ENCODE peak calls at places on chromosomes 4 and X, in four cellular contexts. P, Z, F and O are unnamed samples.
A peak's percentile ranks its signal among the peaks of the same experiment; 100 is the strongest.

GRCh38 chrX:17081535-17081934 is 135.1 kb downstream of the REPS2 start:
- DNase-seq in P (no peak), Z (no peak), F (no peak), O (no peak)

GRCh38 chr4:133150643-133151300 is 1.7 kb downstream of the PCDH10 start:
- DNase-seq in P (no peak), Z (no peak), F (peak; percentile 18), O (peak; percentile 75)

GRCh38 chr4:112726041-112726440 is 89.1 kb downstream of the LARP7 start:
- DNase-seq in P (no peak), Z (no peak), F (no peak), O (no peak)

GRCh38 chr4:77927991-77928925 is 65.6 kb downstream of the MRPL1 start:
- DNase-seq in P (peak; percentile 61), Z (no peak), F (peak; percentile 32), O (no peak)

GRCh38 chr4:101158136-101158485 is 189.2 kb downstream of the PPP3CA start:
- DNase-seq in P (peak; percentile 64), Z (no peak), F (no peak), O (no peak)

GRCh38 chr4:188975271-188975670 is 836.0 kb downstream of the TRIML1 start:
- DNase-seq in P (no peak), Z (no peak), F (no peak), O (no peak)

GRCh38 chr4:108834167-108834566 is 71.3 kb upstream of the ETNPPL start:
- DNase-seq in P (peak; percentile 92), Z (no peak), F (no peak), O (no peak)

GRCh38 chr4:63937961-63938360 is 471.3 kb downstream of the TECRL start:
- DNase-seq in P (no peak), Z (no peak), F (no peak), O (no peak)

GRCh38 chr4:112251044-112251632 is 19.6 kb downstream of the AP1AR start:
- DNase-seq in P (peak; percentile 38), Z (no peak), F (no peak), O (no peak)

GRCh38 chr4:90030202-90030601 is 97.0 kb upstream of the CCSER1 start:
- DNase-seq in P (no peak), Z (no peak), F (no peak), O (no peak)

GRCh38 chr4:55445921-55446577 is 50.3 kb downstream of the TMEM165 start:
- DNase-seq in P (peak; percentile 83), Z (no peak), F (no peak), O (no peak)

GRCh38 chr4:124105212-124105611 is 607.3 kb downstream of the ANKRD50 start:
- DNase-seq in P (peak; percentile 64), Z (no peak), F (no peak), O (no peak)

GRCh38 chrX:16114640-16115039 is 8.7 kb upstream of the GRPR start:
- DNase-seq in P (peak; percentile 94), Z (no peak), F (no peak), O (no peak)

GRCh38 chrX:115183980-115184379 is 5.2 kb upstream of the RBMXL3 start:
- DNase-seq in P (peak; percentile 41), Z (no peak), F (no peak), O (no peak)

DNA sequence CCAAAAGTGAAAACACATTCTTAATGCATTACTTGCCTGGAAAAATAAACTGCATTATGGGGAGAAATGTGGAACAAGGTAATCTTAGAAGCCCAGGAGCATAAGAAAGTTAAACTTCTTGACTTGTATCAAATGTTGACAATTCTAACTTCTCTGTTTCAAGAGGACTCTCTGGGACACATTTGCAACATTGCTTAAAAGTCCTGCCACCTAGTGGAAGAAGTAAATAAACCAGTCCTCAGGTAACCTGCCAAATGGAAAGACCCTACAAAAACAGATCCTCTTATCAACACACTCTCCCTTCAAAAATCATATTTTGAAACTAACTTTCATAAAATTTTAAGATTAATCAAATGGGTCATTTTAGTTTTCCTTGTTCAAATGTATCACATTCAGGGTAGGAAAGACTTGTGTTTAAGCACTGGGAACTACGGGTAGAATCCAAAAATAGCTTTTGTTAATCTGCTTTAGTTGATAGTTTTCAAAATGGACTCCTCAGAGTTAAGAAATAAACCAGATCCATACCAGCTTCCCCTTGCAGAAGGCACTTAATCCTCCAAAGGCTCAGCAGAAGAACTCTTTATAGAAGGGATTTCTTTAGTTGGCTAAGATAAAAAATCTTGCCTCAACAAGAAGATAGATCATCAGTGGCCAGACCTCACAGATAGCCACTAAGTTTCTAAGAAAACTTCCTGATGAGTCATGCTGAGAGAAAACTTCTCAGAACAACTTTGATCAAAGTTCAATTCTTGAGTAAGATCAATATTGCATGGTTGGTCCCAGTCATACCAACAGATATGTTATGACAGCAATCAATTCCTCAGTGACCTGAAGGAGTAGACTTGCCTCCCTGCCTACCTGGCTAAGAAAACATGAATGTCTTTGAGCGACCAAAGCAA is 141.7 kb downstream of the HHIP start:
- DNase-seq in P (peak; percentile 58), Z (no peak), F (no peak), O (no peak)
- TF ChIP-seq CTCF in P (peak; percentile 59), Z (peak; percentile 20), F (peak; percentile 40), O (peak; percentile 79)

GRCh38 chr4:127881565-127881869 is 824 bp downstream of the PLK4 start:
- DNase-seq in P (no peak), Z (no peak), F (no peak), O (no peak)
- TF ChIP-seq CTCF in P (no peak), Z (no peak), F (no peak), O (no peak)

GRCh38 chr4:47002593-47002992 is 9.2 kb upstream of the GABRA4 start:
- DNase-seq in P (peak; percentile 3), Z (no peak), F (no peak), O (no peak)
- TF ChIP-seq CTCF in P (peak; percentile 20), Z (no peak), F (no peak), O (peak; percentile 44)

DNA sequence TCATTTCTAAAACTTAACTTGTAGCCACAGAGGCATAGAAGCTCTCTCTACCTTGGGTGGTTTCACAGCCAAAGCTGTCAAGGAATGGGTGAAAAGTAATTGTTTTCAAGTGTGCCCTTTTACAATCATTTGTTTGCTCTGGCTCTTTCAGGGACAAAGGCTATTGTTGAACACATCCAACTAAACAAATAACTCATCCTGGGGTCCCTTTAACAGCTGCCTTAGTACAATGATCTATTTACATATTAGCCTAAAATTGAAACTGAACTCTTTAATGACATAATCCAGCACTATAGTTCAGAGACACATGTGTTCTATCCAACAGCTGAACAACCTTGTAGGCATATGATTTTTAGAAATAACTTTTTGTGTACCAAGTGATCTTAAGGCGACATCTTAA is 3.7 kb downstream of the HHIP start:
- DNase-seq in P (no peak), Z (no peak), F (no peak), O (no peak)
- TF ChIP-seq CTCF in P (no peak), Z (no peak), F (no peak), O (no peak)

DNA sequence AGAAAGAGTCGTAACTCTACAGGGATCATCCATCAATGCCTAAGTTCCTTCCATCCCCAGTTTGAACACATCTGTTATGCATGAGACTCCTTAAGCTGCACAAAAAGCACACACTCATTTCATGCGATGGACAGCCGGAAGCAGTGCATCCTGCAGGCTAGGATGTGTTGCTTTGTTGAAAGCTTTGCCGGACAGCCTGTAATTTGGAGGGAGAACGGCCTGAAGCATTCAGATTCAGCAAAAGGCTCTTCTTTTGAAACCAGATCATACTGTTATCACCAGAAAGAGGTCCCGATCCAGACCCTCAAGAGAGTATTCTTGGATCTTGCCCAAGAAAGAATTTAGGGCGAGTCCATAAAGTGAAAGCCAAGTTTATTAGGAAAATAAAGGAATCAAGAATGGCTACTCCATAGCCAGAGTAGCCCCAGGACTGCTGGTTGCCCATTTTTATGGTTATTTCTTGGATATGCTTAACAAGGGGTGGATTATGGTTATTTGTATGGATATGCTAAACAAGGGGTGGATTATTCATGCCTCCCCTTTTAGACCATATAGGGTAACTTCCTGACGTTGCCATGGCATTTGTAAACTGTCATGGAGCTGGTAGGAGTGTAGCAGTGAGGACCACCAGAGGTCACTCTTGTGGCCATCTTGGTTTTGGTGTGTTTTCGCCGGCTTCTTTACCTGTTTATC is 48.1 kb upstream of the DHRSX start:
- DNase-seq in P (no peak), Z (no peak), F (no peak), O (no peak)
- TF ChIP-seq CTCF in P (no peak), Z (no peak), F (no peak), O (peak; percentile 33)

GRCh38 chrX:42715689-42716022 is 62.3 kb downstream of the PPP1R2C start:
- DNase-seq in P (no peak), Z (no peak), F (no peak), O (no peak)

GRCh38 chrX:42720209-42720608 is 57.8 kb downstream of the PPP1R2C start:
- DNase-seq in P (no peak), Z (no peak), F (no peak), O (no peak)

GRCh38 chrX:42710452-42710851 is 67.5 kb downstream of the PPP1R2C start:
- DNase-seq in P (no peak), Z (no peak), F (no peak), O (no peak)

GRCh38 chrX:42714981-42715688 is 62.8 kb downstream of the PPP1R2C start:
- DNase-seq in P (no peak), Z (no peak), F (peak; percentile 88), O (no peak)
- TF ChIP-seq CTCF in P (no peak), Z (no peak), F (peak; percentile 28), O (peak; percentile 81)